ENCODE peak calls at places on chromosome 1, in nine cellular contexts. N, Z, V, C, F, R, J, D and A are unnamed samples.

GRCh38 chr1:204326891-204327290 is 32.8 kb downstream of the PLEKHA6 start:
- DNase-seq in R (no peak), F (no peak), V (no peak), C (no peak), N (no peak), J (no peak), Z (peak; percentile 49), D (no peak), A (no peak)

GRCh38 chr1:163170975-163171676 is 31.6 kb downstream of the RGS5 start:
- DNase-seq in F (no peak), D (no peak), R (no peak), C (no peak), Z (no peak), V (peak; percentile 78), N (no peak), J (peak; percentile 70), A (no peak)

GRCh38 chr1:153389978-153390879 is 644 bp downstream of the S100A8 start:
- DNase-seq in V (no peak), N (no peak), J (no peak), R (no peak), D (no peak), Z (no peak), F (peak; percentile 38), C (no peak), A (no peak)

GRCh38 chr1:1223321-1223720 is 8.5 kb downstream of the SDF4 start:
- DNase-seq in J (no peak), N (no peak), V (no peak), D (no peak), R (no peak), C (no peak), Z (no peak), F (no peak), A (no peak)

GRCh38 chr1:222546548-222547259 is 1.2 kb downstream of the HHIPL2 start:
- DNase-seq in V (peak; percentile 78), Z (peak; percentile 34), D (no peak), F (no peak), C (no peak), R (peak; percentile 71), J (peak; percentile 67), N (no peak), A (peak; percentile 69)

GRCh38 chr1:161074676-161075368 is 5.1 kb upstream of the ARHGAP30 start:
- DNase-seq in N (no peak), R (no peak), Z (no peak), C (no peak), J (no peak), D (no peak), F (no peak), V (no peak), A (no peak)

GRCh38 chr1:66599346-66599745 is 65.4 kb downstream of the SGIP1 start:
- DNase-seq in J (no peak), C (no peak), N (no peak), Z (no peak), R (no peak), D (no peak), V (peak; percentile 19), F (no peak), A (no peak)

GRCh38 chr1:39653546-39654031 is 14.1 kb upstream of the HEYL start:
- DNase-seq in D (peak; percentile 70), V (peak; percentile 64), Z (peak; percentile 80), C (peak; percentile 86), N (peak; percentile 87), F (peak; percentile 73), R (peak; percentile 87), J (peak; percentile 41), A (peak; percentile 90)

GRCh38 chr1:204046346-204046745 is 26.6 kb upstream of the SOX13 start:
- DNase-seq in R (no peak), F (no peak), N (no peak), D (no peak), J (no peak), Z (no peak), V (no peak), C (no peak), A (no peak)

GRCh38 chr1:39450956-39451601 is 40.4 kb upstream of the BMP8A start:
- DNase-seq in V (peak; percentile 84), C (no peak), D (no peak), J (peak; percentile 79), R (no peak), Z (no peak), N (no peak), F (no peak), A (no peak)

GRCh38 chr1:67672260-67672803 is 12.7 kb upstream of the GADD45A start:
- DNase-seq in N (no peak), V (no peak), D (no peak), J (no peak), R (no peak), C (no peak), Z (no peak), F (no peak), A (no peak)

GRCh38 chr1:17108360-17108759 is 10.9 kb downstream of the PADI2 start:
- DNase-seq in C (no peak), Z (no peak), V (no peak), R (no peak), D (no peak), F (peak; percentile 83), N (no peak), J (no peak), A (no peak)

GRCh38 chr1:88549536-88549935 is 134.5 kb upstream of the PKN2 start:
- DNase-seq in F (no peak), J (no peak), Z (no peak), V (peak; percentile 1), C (no peak), D (peak; percentile 5), N (no peak), R (peak; percentile 17), A (no peak)

GRCh38 chr1:198001776-198002408 is 84.7 kb downstream of the LHX9 start:
- DNase-seq in J (peak; percentile 42), N (no peak), D (no peak), Z (no peak), C (no peak), V (peak; percentile 52), R (no peak), F (no peak), A (no peak)

GRCh38 chr1:202837746-202838145 is 27.0 kb downstream of the PCAT6 start:
- DNase-seq in Z (no peak), R (no peak), J (no peak), D (no peak), V (no peak), C (no peak), F (no peak), N (no peak), A (no peak)

GRCh38 chr1:89974211-89974610 is 20.7 kb upstream of the ZNF326 start:
- DNase-seq in D (no peak), J (no peak), C (no peak), N (no peak), R (peak; percentile 27), Z (no peak), V (no peak), F (no peak), A (no peak)

GRCh38 chr1:89974701-89975470 is 20.0 kb upstream of the ZNF326 start:
- DNase-seq in V (peak; percentile 90), F (no peak), C (no peak), N (no peak), D (no peak), Z (no peak), R (no peak), J (peak; percentile 86), A (no peak)

GRCh38 chr1:89973481-89974127 is 21.3 kb upstream of the ZNF326 start:
- DNase-seq in V (peak; percentile 45), R (peak; percentile 84), Z (no peak), J (no peak), C (no peak), F (no peak), D (no peak), N (no peak), A (no peak)

GRCh38 chr1:89978763-89979162 is 16.1 kb upstream of the ZNF326 start:
- DNase-seq in C (no peak), Z (no peak), F (no peak), D (no peak), V (peak; percentile 80), J (peak; percentile 74), N (no peak), R (no peak), A (no peak)

GRCh38 chr1:89975540-89976125 is 19.3 kb upstream of the ZNF326 start:
- DNase-seq in J (no peak), D (no peak), C (no peak), F (no peak), N (no peak), Z (no peak), R (no peak), V (no peak), A (no peak)
- H3K9ac ChIP-seq in J (no peak overlapping the region), D (no peak overlapping the region), C (no peak overlapping the region), F (no peak overlapping the region), N (no peak overlapping the region), Z (no peak overlapping the region), R (no peak overlapping the region), V (no peak overlapping the region), A (no peak overlapping the region)

GRCh38 chr1:148353461-148354283 is 129.4 kb downstream of the PPIAL4G start:
- DNase-seq in D (no peak), J (peak; percentile 84), N (no peak), C (peak; percentile 87), V (peak; percentile 90), F (no peak), Z (peak; percentile 67), R (peak; percentile 93), A (peak; percentile 91)
- H3K9ac ChIP-seq in D (no peak overlapping the region), J (peak overlapping the region; percentile 42), N (no peak overlapping the region), C (peak overlapping the region; percentile 23), V (no peak overlapping the region), F (no peak overlapping the region), Z (no peak overlapping the region), R (peak overlapping the region; percentile 49), A (peak overlapping the region; percentile 2)

GRCh38 chr1:181430015-181430657 is 53.2 kb upstream of the CACNA1E start:
- DNase-seq in R (no peak), C (no peak), J (no peak), D (no peak), V (no peak), Z (no peak), F (no peak), N (no peak), A (no peak)

GRCh38 chr1:181425566-181425965 is 57.8 kb upstream of the CACNA1E start:
- DNase-seq in C (no peak), N (no peak), R (no peak), V (no peak), F (no peak), Z (no peak), D (no peak), J (no peak), A (no peak)

GRCh38 chr1:181429462-181429861 is 53.9 kb upstream of the CACNA1E start:
- DNase-seq in F (no peak), Z (no peak), J (no peak), C (no peak), V (no peak), D (no peak), R (no peak), N (no peak), A (no peak)

GRCh38 chr1:181423301-181423918 is 59.9 kb upstream of the CACNA1E start:
- DNase-seq in N (no peak), Z (peak; percentile 73), J (peak; percentile 12), R (peak; percentile 73), C (peak; percentile 72), V (peak; percentile 20), F (peak; percentile 20), D (peak; percentile 23), A (peak; percentile 85)

GRCh38 chr1:181424786-181425403 is 58.4 kb upstream of the CACNA1E start:
- DNase-seq in Z (peak; percentile 93), N (peak; percentile 73), F (peak; percentile 80), C (peak; percentile 88), V (peak; percentile 41), D (peak; percentile 89), J (peak; percentile 15), R (peak; percentile 90), A (peak; percentile 97)
- H3K9ac ChIP-seq in Z (no peak overlapping the region), N (no peak overlapping the region), F (no peak overlapping the region), C (no peak overlapping the region), V (no peak overlapping the region), D (no peak overlapping the region), J (no peak overlapping the region), R (no peak overlapping the region), A (no peak overlapping the region)

GRCh38 chr1:77024500-77024899 is 157.2 kb downstream of the ST6GALNAC5 start:
- DNase-seq in F (no peak), R (peak; percentile 88), C (no peak), Z (no peak), N (no peak), V (no peak), J (no peak), D (no peak), A (peak; percentile 78)
- H3K9ac ChIP-seq in F (no peak overlapping the region), R (no peak overlapping the region), C (no peak overlapping the region), Z (no peak overlapping the region), N (no peak overlapping the region), V (no peak overlapping the region), J (no peak overlapping the region), D (no peak overlapping the region), A (no peak overlapping the region)